ENCODE peak calls at places on chromosomes 11 and 22, in four cellular contexts. D, M, J and H are unnamed samples.

GRCh38 chr11:128903248-128904041 is 12.3 kb downstream of the KCNJ5 start:
- DNase-seq in M (no peak), D (no peak), J (no peak), H (no peak)

GRCh38 chr22:29251981-29252978 is 15.5 kb downstream of the RHBDD3 start:
- DNase-seq in M (no peak), D (no peak), J (peak; percentile 15), H (no peak)

GRCh38 chr11:29751618-29752017 is 265.2 kb downstream of the KCNA4 start:
- DNase-seq in D (no peak), J (no peak), M (no peak), H (no peak)

GRCh38 chr11:67301951-67302516 is 1.3 kb upstream of the SSH3 start:
- DNase-seq in M (no peak), D (no peak), J (no peak), H (peak; percentile 75)

GRCh38 chr11:94786264-94787126 is 18.3 kb downstream of the AMOTL1 start:
- DNase-seq in D (no peak), M (peak; percentile 16), J (peak; percentile 46), H (no peak)

GRCh38 chr11:1338201-1339065 is 29.0 kb upstream of the TOLLIP start:
- DNase-seq in D (no peak), J (peak; percentile 15), M (no peak), H (no peak)

GRCh38 chr11:2089536-2090165 is 49.5 kb downstream of the IGF2 start:
- DNase-seq in M (peak; percentile 54), D (no peak), J (peak; percentile 76), H (peak; percentile 63)

GRCh38 chr22:20610757-20611156 is 103.3 kb downstream of the MED15 start:
- DNase-seq in J (no peak), D (no peak), M (no peak), H (no peak)

GRCh38 chr11:123484448-123484847 is 54.4 kb downstream of the GRAMD1B start:
- DNase-seq in J (no peak), D (no peak), M (no peak), H (no peak)

GRCh38 chr22:45781459-45781858 is 109.8 kb downstream of the ATXN10 start:
- DNase-seq in M (no peak), D (no peak), J (no peak), H (no peak)

GRCh38 chr22:38921126-38921525 is 36.3 kb upstream of the APOBEC3A start:
- DNase-seq in D (no peak), J (no peak), M (no peak), H (no peak)

GRCh38 chr11:118623291-118623655 is 15.9 kb downstream of the PHLDB1 start:
- DNase-seq in D (no peak), M (peak; percentile 46), J (peak; percentile 78), H (no peak)
- TF ChIP-seq TAF1 in D (no peak), M (no peak), J (peak; percentile 38), H (no peak)

GRCh38 chr22:43168416-43169309 is 17.3 kb downstream of the TSPO start:
- DNase-seq in D (no peak), M (no peak), J (no peak), H (no peak)
- H3K9ac ChIP-seq in D (no peak overlapping the region), M (no peak overlapping the region), J (no peak overlapping the region), H (no peak overlapping the region)

DNA sequence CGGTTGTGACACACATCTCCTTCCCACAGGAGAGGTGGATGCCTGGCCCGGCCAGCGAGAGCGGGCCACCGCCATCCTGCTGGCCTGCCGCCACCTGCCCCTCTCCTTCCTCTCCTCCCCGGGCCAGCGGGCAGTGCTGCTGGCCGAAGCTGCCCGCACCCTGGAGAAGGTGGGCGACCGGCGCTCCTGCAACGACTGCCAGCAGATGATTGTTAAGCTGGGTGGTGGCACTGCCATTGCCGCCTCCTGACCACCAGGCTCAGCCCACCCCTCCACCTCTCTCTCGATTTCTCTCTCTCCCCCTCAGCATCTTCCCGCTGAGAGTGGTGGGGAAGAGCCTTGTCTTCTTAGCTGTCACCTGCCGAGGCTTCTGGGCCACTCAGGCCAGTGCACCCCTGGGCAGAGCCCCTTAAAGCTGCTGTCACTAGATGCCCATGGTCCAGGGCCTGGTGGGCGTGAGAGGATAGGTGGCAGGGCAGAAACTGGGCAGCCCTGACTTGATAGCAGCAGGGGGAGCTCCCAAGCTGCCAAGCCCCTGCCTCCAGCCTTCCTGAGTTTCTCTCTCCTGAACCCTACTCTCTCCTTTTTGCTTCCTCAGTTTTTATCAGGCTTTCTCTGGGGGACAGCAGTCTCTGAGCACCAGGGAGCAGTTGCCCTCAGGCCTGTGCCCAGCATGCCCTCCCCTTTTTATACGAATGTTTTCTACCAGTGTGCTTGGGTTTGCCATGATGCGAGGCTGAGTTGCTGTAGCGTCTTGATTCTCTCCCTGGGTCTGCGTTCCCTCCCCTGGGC is 9.3 kb downstream of the SHISA8 start:
- DNase-seq in M (no peak), D (no peak), J (no peak), H (no peak)
- TF ChIP-seq JUND in M (no peak), D (no peak), J (no peak), H (no peak)

GRCh38 chr11:79167510-79168188 is 273.2 kb downstream of the TENM4 start:
- DNase-seq in D (no peak), J (no peak), M (no peak), H (no peak)
- TF ChIP-seq TAF1 in D (no peak), J (no peak), M (no peak), H (no peak)

DNA sequence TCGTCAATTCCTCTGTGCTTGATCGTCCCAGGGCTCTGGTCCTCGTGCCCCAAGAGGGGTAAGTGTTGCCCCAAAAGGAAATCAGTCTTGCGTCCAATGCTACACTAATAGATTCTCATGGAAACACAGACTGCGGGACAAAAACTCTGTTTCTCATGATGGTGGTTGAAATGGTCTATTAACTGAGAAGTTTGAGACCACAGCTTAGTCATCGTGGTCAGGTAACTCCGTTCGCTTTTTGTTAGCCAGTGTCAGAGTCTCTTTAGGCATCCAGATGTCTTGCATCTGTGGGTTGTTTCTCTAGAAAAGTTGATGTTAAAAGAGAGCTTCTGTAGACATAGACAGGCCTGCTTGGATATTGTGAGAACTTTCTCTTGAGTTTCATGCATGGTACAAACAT is 104.6 kb upstream of the SORL1-AS1 start:
- DNase-seq in M (no peak), D (peak; percentile 96), J (no peak), H (no peak)
- H3K9ac ChIP-seq in M (no peak overlapping the region), D (no peak overlapping the region), J (no peak overlapping the region), H (no peak overlapping the region)

GRCh38 chr11:68411501-68411991 is 49.0 kb upstream of the PPP6R3 start:
- DNase-seq in D (no peak), J (no peak), M (no peak), H (no peak)
- TF ChIP-seq JUND in D (no peak), J (no peak), M (no peak), H (no peak)